ENCODE peak calls at places on chromosomes 6 and 20, in nine cellular contexts. W is left ventricle myocardium inferior, L is SJCRH30, D is Panc1, Y is SJSA1, E is NT2/D1, M is heart right ventricle, Z is upper lobe of right lung, X is SK-N-SH. Q is an unnamed sample. For H3K9me3, the result is how much of the 10 kb centered on the place peaks cover.

GRCh38 chr6:7112741-7113313 is 5.1 kb downstream of the RREB1 start:
- DNase-seq in W (no peak), L (no peak), Z (peak), M (no peak), X (peak), E (no peak), Y (no peak), D (no peak), Q (no peak)

GRCh38 chr6:54613596-54613995 is 233.0 kb upstream of the FAM83B start:
- DNase-seq in Y (no peak), Z (no peak), M (no peak), W (no peak), D (no peak), L (peak), X (no peak), E (no peak), Q (no peak)

GRCh38 chr20:54654460-54654859 is 179.1 kb downstream of the DOK5 start:
- DNase-seq in X (no peak), L (no peak), W (no peak), Z (no peak), D (no peak), M (no peak), E (no peak), Y (no peak), Q (no peak)

GRCh38 chr6:103080497-103080896 is 1687.0 kb downstream of the GRIK2 start:
- DNase-seq in Y (no peak), M (no peak), W (no peak), L (no peak), E (no peak), D (no peak), Z (no peak), X (no peak), Q (no peak)

GRCh38 chr20:1034420-1034799 is 32.3 kb upstream of the RSPO4 start:
- DNase-seq in M (no peak), D (no peak), Y (no peak), E (no peak), W (no peak), Z (no peak), X (no peak), L (no peak), Q (no peak)

GRCh38 chr6:1535295-1535694 is 74.4 kb upstream of the FOXC1 start:
- DNase-seq in E (no peak), L (no peak), M (no peak), D (no peak), W (no peak), X (no peak), Z (no peak), Y (no peak), Q (no peak)

GRCh38 chr6:160042014-160042773 is 73.3 kb downstream of the IGF2R start:
- DNase-seq in M (no peak), Y (no peak), E (no peak), L (no peak), X (no peak), W (no peak), Z (no peak), D (no peak), Q (no peak)

GRCh38 chr6:166579234-166579575 is 7.3 kb downstream of the RAMACL start:
- DNase-seq in D (no peak), E (no peak), W (no peak), X (no peak), Y (no peak), Z (no peak), M (no peak), L (no peak), Q (no peak)

GRCh38 chr20:48171071-48171470 is 385.8 kb upstream of the SULF2 start:
- DNase-seq in M (no peak), D (no peak), W (no peak), X (no peak), E (no peak), L (no peak), Z (no peak), Y (no peak), Q (no peak)

GRCh38 chr6:127100510-127101140 is 17.8 kb upstream of the RSPO3 start:
- DNase-seq in W (no peak), D (no peak), Z (no peak), E (no peak), L (no peak), Y (peak), X (no peak), M (no peak), Q (no peak)

GRCh38 chr6:32086661-32087573 is 22.2 kb downstream of the TNXB start:
- DNase-seq in L (no peak), X (no peak), Y (peak), E (no peak), W (no peak), M (no peak), D (no peak), Z (no peak), Q (peak)

GRCh38 chr20:35912877-35913276 is 41.4 kb downstream of the SCAND1 start:
- DNase-seq in M (no peak), D (no peak), E (no peak), Y (no peak), X (no peak), L (no peak), W (no peak), Z (no peak), Q (no peak)

GRCh38 chr20:23024701-23025100 is 10.4 kb upstream of the SSTR4 start:
- DNase-seq in M (no peak), Z (no peak), X (no peak), L (no peak), D (no peak), W (no peak), Y (no peak), E (no peak), Q (no peak)

GRCh38 chr6:39821739-39822532 is 29.8 kb downstream of the DAAM2 start:
- DNase-seq in M (peak), E (no peak), W (peak), Z (no peak), Y (no peak), X (no peak), D (no peak), L (no peak), Q (no peak)

GRCh38 chr6:7338031-7338430 is 25.0 kb upstream of the SSR1 start:
- DNase-seq in E (no peak), Z (no peak), D (no peak), X (no peak), M (no peak), L (no peak), Y (no peak), W (no peak), Q (no peak)

GRCh38 chr6:23498013-23498412 is 628.0 kb upstream of the NRSN1 start:
- DNase-seq in W (no peak), E (no peak), D (no peak), Y (no peak), L (no peak), Z (no peak), M (no peak), X (no peak), Q (peak)

GRCh38 chr6:43788305-43788704 is 18.3 kb downstream of the VEGFA start:
- DNase-seq in M (no peak), D (no peak), L (no peak), W (no peak), Z (no peak), E (no peak), X (no peak), Y (no peak), Q (no peak)

GRCh38 chr6:127289934-127290333 is 23.3 kb downstream of the RNF146 start:
- DNase-seq in Y (no peak), W (no peak), Z (no peak), X (no peak), L (no peak), M (no peak), E (no peak), D (no peak), Q (no peak)

GRCh38 chr20:45890077-45890996 is 671 bp downstream of the NEURL2 start:
- DNase-seq in Z (peak), X (peak), E (peak), L (peak), W (peak), M (peak), D (no peak), Y (peak), Q (no peak)

GRCh38 chr20:32445539-32446273 is 87.6 kb downstream of the ASXL1 start:
- DNase-seq in Z (no peak), E (no peak), Y (no peak), L (no peak), D (no peak), W (no peak), M (no peak), X (peak), Q (no peak)

GRCh38 chr6:34235605-34236422 is 859 bp upstream of the HMGA1 start:
- DNase-seq in X (no peak), D (no peak), E (no peak), M (peak), L (no peak), Z (peak), W (peak), Y (no peak), Q (no peak)

GRCh38 chr20:50719328-50719727 is 12.1 kb upstream of the PARD6B start:
- DNase-seq in Z (no peak), M (no peak), X (no peak), E (no peak), Y (no peak), L (no peak), D (no peak), W (no peak), Q (no peak)

GRCh38 chr6:117677553-117678131 is 2.4 kb downstream of the NUS1 start:
- DNase-seq in W (no peak), L (no peak), E (no peak), M (no peak), X (no peak), Y (no peak), D (peak), Z (no peak), Q (no peak)

GRCh38 chr6:40485300-40485699 is 101.9 kb downstream of the LRFN2 start:
- DNase-seq in D (no peak), E (no peak), M (no peak), Y (no peak), X (peak), L (no peak), Z (no peak), W (no peak), Q (no peak)

GRCh38 chr6:53524455-53524815 is 20.5 kb downstream of the GCLC start:
- DNase-seq in E (no peak), M (no peak), W (no peak), D (no peak), X (no peak), Z (no peak), L (no peak), Y (peak), Q (no peak)

DNA sequence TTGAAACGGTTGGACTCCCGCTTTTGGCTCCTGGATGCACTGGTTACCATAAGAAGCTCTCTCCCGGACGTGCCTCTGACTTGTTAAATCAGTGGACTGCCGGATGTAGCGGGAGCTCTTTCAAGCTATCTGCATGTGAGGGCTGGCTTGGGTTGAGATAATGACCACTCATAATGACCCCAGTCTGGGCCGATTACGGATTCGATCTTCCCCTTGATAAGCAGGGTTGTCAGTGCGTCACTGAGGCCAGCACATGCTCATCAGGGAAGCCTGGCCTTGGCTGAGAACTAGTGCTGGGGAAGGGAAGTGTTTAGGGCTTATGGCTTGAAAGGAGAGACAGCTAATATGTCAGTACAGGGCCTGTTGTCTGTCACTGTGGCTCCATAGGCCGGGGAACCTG is 528.1 kb downstream of the CDH26 start:
- DNase-seq in E (no peak), L (no peak), Y (no peak), M (no peak), D (no peak), Z (no peak), W (no peak), X (peak), Q (no peak)
- H3K9me3 ChIP-seq in E (under half), L (under half), Y (under half), M (under half), D (under half), Z (under half), W (under half), X (under half), Q (under half)

GRCh38 chr6:169411296-169411695 is 157.7 kb upstream of the THBS2 start:
- DNase-seq in M (no peak), Y (no peak), E (no peak), Z (no peak), D (no peak), L (no peak), X (no peak), W (no peak), Q (no peak)
- H3K9me3 ChIP-seq in M (under half), Y (under half), E (under half), Z (under half), D (under half), L (under half), X (under half), W (under half), Q (under half)

DNA sequence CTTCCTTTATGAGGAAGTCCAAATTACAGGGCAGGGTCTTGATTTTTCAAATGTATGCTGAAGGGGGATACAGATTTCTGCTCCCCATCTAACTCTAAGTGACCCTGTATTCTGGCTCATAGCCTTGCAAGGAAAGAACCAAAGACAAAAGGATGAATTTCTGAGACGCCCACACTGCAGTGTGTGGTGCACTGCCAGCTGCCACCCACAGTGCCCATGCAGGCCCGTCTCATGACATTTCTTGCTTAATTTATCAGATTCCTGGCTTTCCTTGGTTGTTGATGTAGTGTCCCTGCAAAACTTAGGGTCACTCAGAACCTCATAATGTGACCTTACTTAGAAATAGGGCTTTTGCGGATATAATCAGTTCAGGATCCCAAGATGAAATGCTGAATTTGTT is 68.0 kb downstream of the CBLN4 start:
- DNase-seq in Z (no peak), L (no peak), W (no peak), X (no peak), E (no peak), D (no peak), M (no peak), Y (no peak), Q (no peak)
- H3K9me3 ChIP-seq in Z (under half), L (under half), W (under half), X (under half), E (under half), D (under half), M (under half), Y (under half), Q (under half)

GRCh38 chr6:137162692-137163303 is 10.6 kb downstream of the IL22RA2 start:
- DNase-seq in W (no peak), E (no peak), Y (no peak), M (no peak), L (no peak), Z (no peak), X (no peak), D (no peak), Q (no peak)
- H3K9me3 ChIP-seq in W (under half), E (under half), Y (under half), M (under half), L (under half), Z (under half), X (under half), D (under half), Q (under half)